ENCODE peak calls at places on chromosomes 13 and 19, in six cellular contexts. G, E, A, U, H and R are unnamed samples.

GRCh38 chr13:49356224-49356623 is 87.6 kb downstream of the CAB39L start:
- DNase-seq in G (no peak), E (no peak), A (peak; percentile 96), U (no peak), H (peak; percentile 83), R (no peak)

GRCh38 chr13:77692746-77693448 is 4.6 kb upstream of the SLAIN1 start:
- DNase-seq in G (no peak), E (no peak), A (no peak), U (no peak), H (no peak), R (no peak)

GRCh38 chr19:5680083-5680436 is 256 bp downstream of the MICOS13 start:
- DNase-seq in G (no peak), E (no peak), A (peak; percentile 21), U (no peak), H (no peak), R (no peak)

GRCh38 chr13:41061914-41062837 is 867 bp downstream of the WBP4 start:
- DNase-seq in G (no peak), E (no peak), A (peak; percentile 64), U (no peak), H (peak; percentile 92), R (no peak)

GRCh38 chr19:8575467-8575997 is 1.7 kb downstream of the MYO1F start:
- DNase-seq in G (no peak), E (no peak), A (peak; percentile 35), U (no peak), H (no peak), R (peak; percentile 69)

GRCh38 chr19:35973487-35973886 is 21.5 kb upstream of the SDHAF1 start:
- DNase-seq in G (no peak), E (no peak), A (no peak), U (no peak), H (no peak), R (no peak)

GRCh38 chr19:42764836-42765235 is 642 bp downstream of the PSG8 start:
- DNase-seq in G (no peak), E (no peak), A (no peak), U (no peak), H (no peak), R (no peak)

GRCh38 chr13:50228527-50228926 is 213.3 kb downstream of the KCNRG start:
- DNase-seq in G (no peak), E (no peak), A (no peak), U (no peak), H (no peak), R (no peak)

GRCh38 chr13:82833928-82834327 is 1048.3 kb downstream of the SLITRK1 start:
- DNase-seq in G (no peak), E (no peak), A (peak; percentile 34), U (no peak), H (peak; percentile 36), R (no peak)

GRCh38 chr13:101346942-101347728 is 69.2 kb downstream of the NALCN start:
- DNase-seq in G (no peak), E (no peak), A (peak; percentile 14), U (no peak), H (peak; percentile 27), R (no peak)

GRCh38 chr19:39918183-39918651 is 16.2 kb downstream of the FCGBP start:
- DNase-seq in G (no peak), E (no peak), A (no peak), U (no peak), H (no peak), R (no peak)

GRCh38 chr13:83666126-83666525 is 216.1 kb downstream of the SLITRK1 start:
- DNase-seq in G (no peak), E (no peak), A (peak; percentile 7), U (no peak), H (no peak), R (no peak)

GRCh38 chr19:28012361-28012760 is 1200.6 kb downstream of the UQCRFS1 start:
- DNase-seq in G (peak; percentile 13), E (no peak), A (no peak), U (no peak), H (no peak), R (peak; percentile 75)

GRCh38 chr13:98942997-98943396 is 34.9 kb downstream of the DOCK9 start:
- DNase-seq in G (no peak), E (no peak), A (peak; percentile 23), U (no peak), H (no peak), R (no peak)

GRCh38 chr13:64551755-64552154 is 2678.4 kb downstream of the PCDH9 start:
- DNase-seq in G (no peak), E (no peak), A (peak; percentile 62), U (no peak), H (peak; percentile 64), R (no peak)

GRCh38 chr13:31395090-31395489 is 195.3 kb downstream of the B3GLCT start:
- DNase-seq in G (no peak), E (no peak), A (no peak), U (no peak), H (no peak), R (no peak)

GRCh38 chr19:53868091-53868891 is 608 bp downstream of the MYADM start:
- DNase-seq in G (no peak), E (no peak), A (peak; percentile 42), U (peak; percentile 51), H (peak; percentile 76), R (peak; percentile 66)

GRCh38 chr19:15251749-15252397 is 19.6 kb upstream of the EPHX3 start:
- DNase-seq in G (peak; percentile 46), E (peak; percentile 54), A (peak; percentile 96), U (peak; percentile 43), H (peak; percentile 98), R (peak; percentile 84)

DNA sequence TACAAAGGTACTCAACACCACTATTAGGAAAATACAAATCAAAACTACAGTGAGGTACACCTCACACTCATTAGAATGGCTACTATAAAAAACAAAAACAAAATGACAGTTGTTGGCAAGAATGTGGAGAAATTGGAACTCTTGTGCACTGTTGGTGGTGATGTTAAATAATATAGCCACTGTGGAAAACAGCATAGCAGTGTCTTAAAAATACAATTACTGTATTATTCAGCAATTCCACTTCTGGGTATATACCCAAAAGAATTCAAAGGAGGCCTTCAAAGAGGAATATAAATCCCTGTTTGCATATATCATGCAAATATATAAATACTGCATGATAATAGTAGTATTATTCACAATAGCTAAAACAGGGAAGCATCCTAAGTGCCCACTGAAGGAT is 66.8 kb downstream of the CDK8 start:
- DNase-seq in G (no peak), E (no peak), A (no peak), U (no peak), H (no peak), R (no peak)
- H4K91ac ChIP-seq in G (no peak overlapping the region), E (no peak overlapping the region), A (no peak overlapping the region), U (no peak overlapping the region), H (no peak overlapping the region), R (no peak overlapping the region)

GRCh38 chr19:19463348-19464117 is 51.8 kb downstream of the TSSK6 start:
- DNase-seq in G (no peak), E (no peak), A (peak; percentile 86), U (no peak), H (peak; percentile 83), R (no peak)

GRCh38 chr19:19460258-19460731 is 54.8 kb downstream of the GATAD2A start:
- DNase-seq in G (no peak), E (no peak), A (peak; percentile 40), U (peak; percentile 25), H (peak; percentile 43), R (no peak)

GRCh38 chr19:19460761-19461265 is 54.5 kb downstream of the TSSK6 start:
- DNase-seq in G (no peak), E (no peak), A (peak; percentile 30), U (no peak), H (peak; percentile 57), R (peak; percentile 59)

GRCh38 chr19:19461306-19461670 is 54.1 kb downstream of the TSSK6 start:
- DNase-seq in G (no peak), E (no peak), A (no peak), U (peak; percentile 25), H (no peak), R (no peak)

DNA sequence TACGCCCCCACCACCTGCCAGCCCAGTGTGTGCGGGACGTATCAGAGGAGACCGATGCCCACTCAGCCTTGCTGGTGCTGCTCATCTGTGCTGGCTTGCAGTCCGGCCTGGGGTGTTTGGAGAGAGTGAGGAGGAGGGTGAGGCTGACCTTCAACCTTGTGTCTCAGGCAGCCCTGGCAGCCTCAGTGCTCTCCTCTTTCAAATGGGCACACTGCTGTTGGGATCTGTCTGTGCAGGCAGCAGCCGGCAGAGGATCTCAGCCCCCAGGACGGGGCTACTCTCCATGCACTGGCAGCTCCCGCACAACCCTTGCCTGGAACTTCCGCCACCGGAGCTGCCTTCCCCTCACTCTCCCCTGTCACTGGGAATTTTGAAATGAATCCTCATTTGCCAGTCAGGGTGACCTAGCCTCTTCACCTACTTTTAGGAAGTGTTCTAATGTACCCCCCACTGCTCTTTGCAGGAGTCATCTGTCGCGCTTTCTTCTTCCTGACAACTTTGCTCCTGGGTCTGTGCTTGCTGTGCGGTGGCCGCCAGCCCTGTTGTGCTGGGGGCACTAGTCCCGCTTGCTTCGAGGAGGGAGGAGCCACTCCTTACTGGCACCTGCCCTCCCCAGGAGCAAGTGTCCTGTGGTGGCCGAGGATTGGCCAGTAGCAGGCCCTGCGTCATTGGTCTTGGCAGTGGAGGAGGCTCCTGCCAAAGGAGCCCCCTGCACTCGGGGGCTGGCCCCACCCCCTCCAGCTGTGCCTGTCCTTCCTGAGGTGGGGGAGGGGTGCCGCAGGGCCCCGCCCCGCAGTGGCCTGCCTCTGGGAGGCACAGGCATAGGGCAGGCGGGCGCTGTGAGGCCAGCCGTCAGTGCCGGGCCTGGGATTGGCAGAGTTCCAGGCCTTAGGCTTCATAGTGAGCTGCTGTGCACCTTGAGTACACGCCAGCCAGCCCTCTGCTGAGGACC is 53.4 kb downstream of the TSSK6 start:
- DNase-seq in G (peak; percentile 78), E (peak; percentile 54), A (no peak), U (no peak), H (peak; percentile 59), R (peak; percentile 97)
- H3K79me1 ChIP-seq in G (peaks cover 34% of the 10 kb centered on the region), E (peaks cover 27% of the 10 kb centered on the region), A (peaks cover 34% of the 10 kb centered on the region), U (peaks cover 37% of the 10 kb centered on the region), H (peaks cover 16% of the 10 kb centered on the region), R (peaks cover 3% of the 10 kb centered on the region)

DNA sequence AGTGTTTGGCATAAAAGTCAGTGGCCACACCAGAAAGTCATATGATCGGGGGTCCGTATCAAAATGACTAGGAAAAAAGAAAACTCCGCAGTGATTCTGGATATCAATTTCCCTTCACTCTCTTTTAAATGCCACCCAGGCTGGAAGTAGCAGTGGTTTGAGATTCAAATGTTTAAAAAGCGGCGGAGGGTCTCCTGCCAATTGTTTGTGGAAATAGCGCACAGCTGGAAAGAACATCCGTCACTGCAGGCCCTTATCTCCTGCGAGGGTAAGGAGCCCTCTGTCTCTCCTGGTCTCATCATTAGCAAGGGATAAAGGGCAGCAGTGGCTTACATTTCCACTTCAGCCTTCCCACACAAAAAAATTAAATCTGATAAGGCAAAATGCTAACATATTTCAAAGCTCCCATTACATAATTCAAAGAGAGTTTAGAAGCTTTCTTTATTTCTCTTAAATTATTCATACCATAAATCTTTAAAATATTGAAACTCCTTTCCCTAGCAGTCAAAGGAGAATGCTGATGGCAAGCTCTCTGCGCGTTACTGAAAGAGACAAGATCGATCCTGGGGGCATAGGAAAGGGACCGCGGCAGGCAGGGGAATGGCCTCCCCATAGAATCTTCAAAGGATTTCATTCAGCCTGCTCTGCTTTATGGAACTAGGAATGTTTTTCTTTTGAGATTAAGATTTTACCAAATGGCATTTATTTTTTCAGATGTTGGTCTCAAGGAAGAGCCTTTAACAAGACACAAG is 35.0 kb downstream of the AMER2 start:
- DNase-seq in G (no peak), E (no peak), A (no peak), U (no peak), H (no peak), R (peak; percentile 56)
- H4K91ac ChIP-seq in G (peak overlapping the region; percentile 77), E (no peak overlapping the region), A (no peak overlapping the region), U (no peak overlapping the region), H (no peak overlapping the region), R (no peak overlapping the region)

DNA sequence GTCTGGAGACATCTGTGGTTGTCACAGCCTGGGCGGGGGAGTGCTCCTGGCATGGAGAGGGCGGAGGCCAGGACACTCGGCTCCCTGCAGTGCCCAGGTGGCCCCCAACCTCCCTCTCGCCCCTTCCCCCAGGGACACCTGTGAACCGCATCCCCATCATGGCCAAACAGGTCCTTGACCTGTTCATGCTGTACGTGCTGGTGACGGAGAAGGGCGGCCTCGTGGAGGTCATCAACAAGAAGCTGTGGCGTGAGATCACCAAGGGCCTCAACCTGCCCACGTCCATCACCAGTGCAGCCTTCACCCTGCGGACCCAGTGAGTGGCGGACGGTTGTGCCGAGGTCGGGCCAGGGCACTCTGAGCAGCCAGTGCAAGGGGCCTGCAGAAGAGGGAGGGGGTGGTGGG is 20.0 kb upstream of the WDR18 start:
- DNase-seq in G (no peak), E (no peak), A (no peak), U (no peak), H (no peak), R (no peak)
- H3K79me1 ChIP-seq in G (no peaks in the 10 kb centered on the region), E (peaks cover 23% of the 10 kb centered on the region), A (peaks cover 50% of the 10 kb centered on the region), U (peaks cover 13% of the 10 kb centered on the region), H (peaks cover 26% of the 10 kb centered on the region), R (no peaks in the 10 kb centered on the region)